ENCODE peak calls at places on chromosome 21, in nine cellular contexts. H, X, S, W, O, I, Z, M and C are unnamed samples.

GRCh38 chr21:20452935-20453334 is 545.3 kb upstream of the NCAM2 start:
- DNase-seq in W (no peak), M (no peak), S (no peak), H (no peak), O (no peak), X (no peak), I (no peak), Z (no peak), C (no peak)

GRCh38 chr21:38520511-38520910 is 22.2 kb upstream of the ERG start:
- DNase-seq in I (no peak), H (no peak), M (no peak), Z (no peak), W (no peak), X (no peak), O (no peak), S (no peak), C (no peak)

GRCh38 chr21:14762734-14763694 is 216.9 kb upstream of the SAMSN1 start:
- DNase-seq in M (peak), Z (no peak), S (no peak), I (no peak), X (peak), O (no peak), W (no peak), H (peak), C (no peak)

GRCh38 chr21:44909719-44910118 is 11.0 kb downstream of the ITGB2 start:
- DNase-seq in I (no peak), X (no peak), S (no peak), Z (no peak), W (no peak), O (no peak), H (no peak), M (no peak), C (no peak)

GRCh38 chr21:36551731-36552457 is 72.0 kb upstream of the CLDN14 start:
- DNase-seq in S (no peak), H (no peak), W (no peak), I (no peak), Z (no peak), X (no peak), O (no peak), M (no peak), C (peak)

GRCh38 chr21:26969971-26970725 is 3.3 kb upstream of the ADAMTS5 start:
- DNase-seq in I (no peak), M (no peak), Z (no peak), X (no peak), H (no peak), S (no peak), W (no peak), O (no peak), C (no peak)

GRCh38 chr21:45363921-45364463 is 41.0 kb upstream of the COL18A1 start:
- DNase-seq in Z (peak), X (peak), W (peak), H (peak), S (peak), O (peak), M (no peak), I (peak), C (peak)

GRCh38 chr21:24160528-24160927 is 1446.8 kb downstream of the MRPL39 start:
- DNase-seq in M (no peak), W (no peak), I (no peak), H (no peak), Z (no peak), O (no peak), S (no peak), X (no peak), C (no peak)

GRCh38 chr21:38219049-38219628 is 37.7 kb upstream of the KCNJ15 start:
- DNase-seq in X (no peak), W (peak), O (peak), M (peak), Z (peak), S (peak), H (peak), I (peak), C (peak)

GRCh38 chr21:42105916-42106315 is 34.8 kb downstream of the UMODL1 start:
- DNase-seq in W (no peak), S (no peak), X (no peak), M (no peak), Z (no peak), O (no peak), I (peak), H (no peak), C (no peak)

GRCh38 chr21:45559216-45560105 is 17.2 kb upstream of the SLC19A1 start:
- DNase-seq in S (no peak), I (peak), X (no peak), H (no peak), W (no peak), M (no peak), Z (no peak), O (peak), C (no peak)

GRCh38 chr21:36966846-36967657 is 583 bp upstream of the HLCS start:
- DNase-seq in O (peak), Z (no peak), W (no peak), M (no peak), X (no peak), H (peak), S (no peak), I (no peak), C (no peak)

GRCh38 chr21:42579456-42580075 is 65.9 kb downstream of the SLC37A1 start:
- DNase-seq in O (peak), W (no peak), X (no peak), M (no peak), Z (no peak), I (no peak), S (no peak), H (peak), C (no peak)

GRCh38 chr21:45014747-45015468 is 59.5 kb upstream of the ADARB1 start:
- DNase-seq in X (no peak), M (no peak), S (no peak), Z (no peak), I (peak), H (no peak), O (no peak), W (no peak), C (no peak)

GRCh38 chr21:31222142-31222541 is 121.9 kb downstream of the TIAM1 start:
- DNase-seq in X (no peak), O (no peak), W (no peak), S (no peak), Z (no peak), I (no peak), H (no peak), M (no peak), C (no peak)

GRCh38 chr21:41709965-41710822 is 56.7 kb downstream of the RIPK4 start:
- DNase-seq in H (peak), I (peak), M (no peak), W (no peak), Z (no peak), X (no peak), O (no peak), S (no peak), C (no peak)

GRCh38 chr21:34875830-34876229 is 173.3 kb downstream of the RUNX1 start:
- DNase-seq in H (no peak), M (no peak), X (no peak), W (no peak), I (no peak), O (no peak), Z (no peak), S (no peak), C (no peak)

GRCh38 chr21:28587748-28588147 is 404.9 kb downstream of the LTN1 start:
- DNase-seq in Z (no peak), W (no peak), S (no peak), I (no peak), X (no peak), O (no peak), H (no peak), M (no peak), C (no peak)

GRCh38 chr21:31988492-31989285 is 115.9 kb downstream of the HUNK start:
- DNase-seq in H (no peak), O (peak), W (no peak), Z (no peak), M (no peak), X (no peak), S (no peak), I (no peak), C (no peak)

GRCh38 chr21:45592626-45593134 is 50.4 kb upstream of the SLC19A1 start:
- DNase-seq in M (no peak), H (no peak), I (no peak), Z (no peak), O (no peak), X (no peak), W (no peak), S (no peak), C (no peak)

GRCh38 chr21:36029309-36029708 is 31.0 kb downstream of the SETD4 start:
- DNase-seq in M (no peak), I (no peak), H (no peak), Z (no peak), O (no peak), S (no peak), X (no peak), W (no peak), C (no peak)